ENCODE peak calls at places on chromosomes 12 and 14, in nine cellular contexts. I is K562, G is AG09309, N is progenitor cell of endocrine pancreas, O is SK-N-SH, Z is A549, B is GM20000, X is IMR-90, M is dorsolateral prefrontal cortex. F is an unnamed sample.

GRCh38 chr12:121748218-121748570 is 35.6 kb downstream of the TMEM120B start:
- DNase-seq in M (no peak), Z (peak), X (no peak), O (no peak), G (no peak), I (peak), B (no peak), N (no peak), F (no peak)

GRCh38 chr12:131383291-131383690 is 327.6 kb upstream of the SFSWAP start:
- DNase-seq in B (no peak), M (no peak), X (no peak), O (no peak), I (no peak), N (no peak), G (no peak), Z (no peak), F (no peak)

GRCh38 chr14:60064491-60065072 is 27.1 kb upstream of the PCNX4 start:
- DNase-seq in G (no peak), O (peak), Z (peak), N (no peak), B (peak), M (no peak), I (no peak), X (peak), F (no peak)

GRCh38 chr14:97827746-97828145 is 1030.6 kb downstream of the VRK1 start:
- DNase-seq in O (no peak), Z (no peak), X (no peak), B (no peak), N (no peak), M (no peak), I (no peak), G (no peak), F (no peak)

GRCh38 chr12:40106202-40106533 is 287 bp upstream of the SLC2A13 start:
- DNase-seq in I (no peak), G (no peak), O (no peak), M (no peak), Z (no peak), N (no peak), B (no peak), X (no peak), F (no peak)

GRCh38 chr12:47602330-47602729 is 103.5 kb downstream of the RPAP3 start:
- DNase-seq in B (no peak), O (no peak), Z (no peak), N (no peak), G (no peak), X (peak), M (no peak), I (no peak), F (no peak)

GRCh38 chr12:120771097-120771496 is 45.5 kb downstream of the ACADS start:
- DNase-seq in N (no peak), B (no peak), G (no peak), M (no peak), O (no peak), X (no peak), Z (no peak), I (no peak), F (no peak)

GRCh38 chr14:87000071-87000470 is 992.9 kb downstream of the GALC start:
- DNase-seq in X (no peak), B (no peak), I (no peak), M (no peak), O (no peak), G (no peak), N (no peak), Z (no peak), F (no peak)

GRCh38 chr12:84937383-84937782 is 24.8 kb upstream of the SLC6A15 start:
- DNase-seq in N (no peak), X (no peak), I (no peak), G (no peak), O (no peak), B (no peak), M (no peak), Z (no peak), F (no peak)

GRCh38 chr12:5318874-5319273 is 113.0 kb upstream of the NTF3 start:
- DNase-seq in M (no peak), X (peak), O (no peak), I (no peak), N (no peak), B (no peak), Z (no peak), G (peak), F (no peak)

GRCh38 chr12:105365231-105365630 is 34.7 kb downstream of the C12orf75 start:
- DNase-seq in X (no peak), G (no peak), I (no peak), M (no peak), O (no peak), Z (no peak), N (no peak), B (no peak), F (no peak)

GRCh38 chr14:86865934-86866333 is 1127.0 kb downstream of the GALC start:
- DNase-seq in Z (no peak), G (no peak), X (no peak), O (no peak), B (no peak), M (no peak), I (no peak), N (no peak), F (no peak)

DNA sequence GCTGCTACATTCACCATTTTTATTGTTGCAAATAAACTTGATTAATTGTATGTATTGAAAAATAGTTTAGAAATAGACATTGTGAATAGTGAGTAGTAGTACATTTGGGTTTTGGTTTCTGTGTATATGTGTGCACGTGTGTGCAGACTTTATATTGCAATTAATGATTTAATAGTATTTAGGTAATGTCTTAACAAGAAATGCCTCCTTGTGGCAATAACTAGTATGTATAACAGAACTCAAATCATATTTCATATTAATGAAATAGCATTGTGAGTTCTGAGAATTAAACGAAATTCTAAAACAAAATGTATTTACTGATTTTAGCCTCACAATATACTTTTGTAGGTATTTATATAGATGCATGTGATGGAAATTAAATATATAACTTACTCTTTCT is 100.1 kb downstream of the SCAF11 start:
- DNase-seq in N (no peak), M (no peak), Z (no peak), B (no peak), G (no peak), I (no peak), X (no peak), O (no peak), F (no peak)
- TF ChIP-seq CTCF in N (no peak), M (no peak), Z (no peak), B (no peak), G (no peak), I (no peak), X (no peak), O (peak), F (no peak)

GRCh38 chr12:8677362-8677761 is 14.7 kb upstream of the MFAP5 start:
- DNase-seq in X (no peak), B (no peak), M (no peak), Z (no peak), G (no peak), N (no peak), I (no peak), O (no peak), F (no peak)

GRCh38 chr12:8676651-8677050 is 14.0 kb upstream of the MFAP5 start:
- DNase-seq in B (no peak), X (no peak), M (no peak), G (no peak), N (no peak), Z (no peak), O (no peak), I (no peak), F (no peak)

GRCh38 chr12:8678661-8679111 is 16.1 kb upstream of the MFAP5 start:
- DNase-seq in X (no peak), B (no peak), O (no peak), Z (no peak), I (no peak), N (no peak), M (no peak), G (no peak), F (no peak)

GRCh38 chr12:8681129-8681902 is 16.5 kb upstream of the RIMKLB start:
- DNase-seq in G (no peak), X (peak), Z (no peak), M (no peak), I (no peak), B (no peak), N (no peak), O (no peak), F (no peak)

GRCh38 chr12:8680533-8680932 is 17.3 kb upstream of the RIMKLB start:
- DNase-seq in I (no peak), Z (no peak), O (peak), N (no peak), B (no peak), M (no peak), G (no peak), X (no peak), F (no peak)
- TF ChIP-seq CTCF in I (no peak), Z (no peak), O (peak), N (no peak), B (no peak), M (no peak), G (no peak), X (no peak), F (no peak)

GRCh38 chr12:55705802-55706402 is 1.8 kb downstream of the ITGA7 start:
- DNase-seq in Z (peak), M (no peak), N (no peak), O (no peak), I (peak), B (peak), G (no peak), X (no peak), F (peak)
- TF ChIP-seq CTCF in Z (peak), M (no peak), N (peak), O (peak), I (peak), B (peak), G (peak), X (peak), F (peak)

DNA sequence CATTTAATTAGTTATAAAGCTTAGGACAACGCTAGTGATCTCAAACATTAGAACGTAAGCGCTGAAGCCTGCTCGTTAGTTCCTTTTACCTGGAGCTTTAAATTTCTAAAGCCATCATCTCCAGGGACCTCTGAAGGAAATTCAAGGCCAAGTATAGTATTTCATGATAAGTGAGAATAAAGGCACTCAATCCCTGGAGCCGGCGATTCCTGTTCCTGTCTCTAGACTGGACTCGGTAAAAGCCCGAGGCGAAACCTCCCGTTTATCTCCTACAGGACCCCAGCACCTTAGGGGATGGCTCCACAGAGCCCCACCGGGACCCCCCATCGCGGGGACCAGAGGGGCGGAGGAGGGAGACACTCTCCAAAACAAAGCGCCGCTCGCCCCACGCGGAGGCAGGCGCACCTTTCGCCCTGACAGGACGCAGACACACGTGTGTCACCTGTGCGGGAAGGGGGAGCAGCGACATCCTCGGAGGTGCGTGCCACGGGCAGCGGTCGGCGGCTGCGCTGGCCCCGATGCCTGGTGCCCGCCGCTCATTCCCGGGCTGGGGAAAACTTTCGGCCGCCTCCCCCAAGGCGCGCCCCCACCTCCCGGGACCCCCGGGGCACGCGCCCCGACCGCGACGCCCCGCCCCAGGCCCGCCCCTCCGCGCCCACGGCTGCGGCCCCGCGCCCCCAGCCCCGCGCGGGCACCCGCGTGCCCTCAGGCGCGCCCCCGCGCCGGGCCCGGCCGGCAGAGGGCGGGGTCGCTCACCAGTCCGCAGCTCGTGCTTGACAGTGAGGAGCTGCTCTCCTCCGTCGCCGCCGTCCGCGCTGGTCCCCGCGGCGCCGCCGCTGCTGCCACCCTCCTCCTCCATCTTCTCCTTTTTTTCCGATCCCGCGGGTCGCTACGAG is 617 bp downstream of the RPS6KA5 start:
- DNase-seq in I (peak), G (no peak), Z (peak), X (no peak), B (peak), N (peak), O (peak), M (peak), F (peak)
- TF ChIP-seq CTCF in I (no peak), G (peak), Z (peak), X (peak), B (peak), N (no peak), O (no peak), M (no peak), F (no peak)

GRCh38 chr12:96255077-96255476 is 60.9 kb downstream of the ELK3 start:
- DNase-seq in X (peak), I (no peak), M (no peak), Z (no peak), O (no peak), N (no peak), G (no peak), B (no peak), F (no peak)

GRCh38 chr12:96258451-96258933 is 64.3 kb downstream of the ELK3 start:
- DNase-seq in G (peak), O (no peak), X (peak), B (no peak), M (peak), N (no peak), Z (no peak), I (no peak), F (peak)

GRCh38 chr12:96257550-96258392 is 63.6 kb downstream of the ELK3 start:
- DNase-seq in Z (no peak), I (no peak), G (no peak), O (no peak), X (peak), M (no peak), B (no peak), N (no peak), F (no peak)

GRCh38 chr12:96260644-96261043 is 66.5 kb downstream of the ELK3 start:
- DNase-seq in I (no peak), Z (no peak), X (no peak), N (no peak), M (no peak), B (no peak), G (no peak), O (no peak), F (no peak)

GRCh38 chr12:96256672-96257361 is 62.6 kb downstream of the ELK3 start:
- DNase-seq in B (no peak), I (no peak), Z (no peak), O (no peak), M (no peak), X (no peak), G (no peak), N (no peak), F (no peak)
- TF ChIP-seq CTCF in B (no peak), I (no peak), Z (no peak), O (no peak), M (no peak), X (no peak), G (no peak), N (no peak), F (no peak)